ENCODE peak calls at places on chromosomes 3 and 15, in seven cellular contexts. Y is ascending aorta, R is GM06990, Z is lower leg skin, D is NCI-H2107, I is mesothelial cell of epicardium, E is retina. B is an unnamed sample.

GRCh38 chr15:84982301-84982920 is 755 bp downstream of the PDE8A start:
- DNase-seq in E (peak), Y (no peak), D (no peak), Z (peak), R (peak), I (no peak), B (no peak)

GRCh38 chr3:100761211-100761921 is 52.1 kb downstream of the TFG start:
- DNase-seq in E (no peak), Z (no peak), Y (no peak), D (no peak), I (no peak), R (no peak), B (no peak)

GRCh38 chr3:88180398-88180999 is 30.7 kb downstream of the C3orf38 start:
- DNase-seq in I (no peak), E (no peak), Z (no peak), Y (no peak), D (no peak), R (peak), B (no peak)

GRCh38 chr15:52100807-52101206 is 11.8 kb downstream of the BCL2L10 start:
- DNase-seq in Y (peak), D (no peak), R (peak), E (no peak), Z (peak), I (no peak), B (peak)

GRCh38 chr3:117846238-117846637 is 1136.7 kb downstream of the TUSC7 start:
- DNase-seq in D (no peak), R (no peak), E (no peak), I (no peak), Y (no peak), Z (no peak), B (no peak)

GRCh38 chr15:101101676-101102075 is 150.2 kb downstream of the CHSY1 start:
- DNase-seq in Y (no peak), E (no peak), R (no peak), Z (no peak), I (no peak), D (no peak), B (no peak)

GRCh38 chr3:12705981-12706380 is 42.1 kb upstream of the RAF1 start:
- DNase-seq in D (no peak), I (no peak), Z (no peak), R (no peak), Y (no peak), E (no peak), B (no peak)

GRCh38 chr3:127690106-127690505 is 17.4 kb downstream of the ABTB1 start:
- DNase-seq in Y (no peak), Z (no peak), D (no peak), E (no peak), I (no peak), R (no peak), B (no peak)

GRCh38 chr3:44068753-44069152 is 172.9 kb upstream of the TOPAZ1 start:
- DNase-seq in R (no peak), I (no peak), Z (no peak), Y (no peak), E (no peak), D (no peak), B (no peak)

GRCh38 chr3:142987707-142988106 is 13.7 kb upstream of the U2SURP start:
- DNase-seq in E (no peak), R (peak), Z (no peak), I (no peak), Y (no peak), D (no peak), B (no peak)

GRCh38 chr15:65311760-65312159 is 7.3 kb downstream of the RNU5B-1 start:
- DNase-seq in Y (no peak), E (peak), R (no peak), D (no peak), I (no peak), Z (no peak), B (no peak)

GRCh38 chr3:13294442-13295351 is 125.4 kb downstream of the NUP210 start:
- DNase-seq in Z (no peak), E (no peak), Y (no peak), R (no peak), D (no peak), I (no peak), B (no peak)

GRCh38 chr3:178420033-178420432 is 116.2 kb upstream of the KCNMB2 start:
- DNase-seq in E (no peak), D (no peak), R (no peak), I (no peak), Z (no peak), Y (no peak), B (no peak)

GRCh38 chr3:78148986-78149717 is 1109.3 kb downstream of the ROBO2 start:
- DNase-seq in R (no peak), D (no peak), I (no peak), Y (no peak), E (no peak), Z (no peak), B (no peak)

GRCh38 chr15:76174654-76175053 is 114.9 kb downstream of the TMEM266 start:
- DNase-seq in E (no peak), I (no peak), Y (no peak), R (no peak), D (no peak), Z (no peak), B (no peak)

GRCh38 chr3:11047500-11047899 is 55.0 kb downstream of the SLC6A1 start:
- DNase-seq in Y (no peak), I (no peak), R (no peak), Z (no peak), E (no peak), D (no peak), B (no peak)

GRCh38 chr3:127151992-127152391 is 40.9 kb upstream of the PRR23E start:
- DNase-seq in Z (no peak), R (no peak), D (no peak), E (no peak), I (no peak), Y (no peak), B (no peak)

GRCh38 chr3:175431396-175431795 is 572.3 kb downstream of the NAALADL2 start:
- DNase-seq in R (no peak), Z (no peak), D (no peak), Y (no peak), I (no peak), E (no peak), B (no peak)

GRCh38 chr3:111667621-111668239 is 72.6 kb upstream of the ZBED2 start:
- DNase-seq in D (no peak), I (no peak), Y (peak), Z (peak), R (peak), E (no peak), B (no peak)

GRCh38 chr15:82958638-82959037 is 6.1 kb upstream of the HOMER2 start:
- DNase-seq in Y (no peak), D (no peak), E (no peak), Z (no peak), R (no peak), I (no peak), B (no peak)

GRCh38 chr3:150022406-150023238 is 51.9 kb upstream of the PFN2 start:
- DNase-seq in R (no peak), Z (no peak), I (no peak), Y (no peak), D (peak), E (no peak), B (no peak)

GRCh38 chr3:112815981-112816380 is 30.7 kb downstream of the CD200R1L start:
- DNase-seq in Y (no peak), I (no peak), R (no peak), Z (no peak), E (no peak), D (no peak), B (no peak)

GRCh38 chr15:53559364-53560253 is 199.9 kb downstream of the WDR72 start:
- DNase-seq in D (no peak), Z (no peak), R (no peak), I (no peak), E (no peak), Y (no peak), B (no peak)

GRCh38 chr3:10223676-10224639 is 24.3 kb upstream of the TATDN2 start:
- DNase-seq in Z (no peak), E (no peak), I (no peak), Y (no peak), R (peak), D (no peak), B (no peak)

GRCh38 chr15:20357139-20358065 is 184.2 kb downstream of the GOLGA6L6 start:
- DNase-seq in I (peak), D (no peak), R (no peak), Y (no peak), Z (no peak), E (no peak), B (no peak)

GRCh38 chr3:40086890-40087884 is 222.3 kb upstream of the EIF1B start:
- DNase-seq in Y (no peak), I (no peak), R (no peak), D (no peak), Z (no peak), E (no peak), B (no peak)

GRCh38 chr3:196149375-196149774 is 61.8 kb downstream of the ZDHHC19 start:
- DNase-seq in D (no peak), Y (no peak), R (no peak), E (no peak), Z (no peak), I (no peak), B (no peak)

GRCh38 chr3:189369636-189370035 is 197.9 kb downstream of the TPRG1 start:
- DNase-seq in Y (no peak), D (peak), Z (no peak), R (no peak), I (no peak), E (no peak), B (no peak)

GRCh38 chr15:51450001-51450400 is 108.5 kb downstream of the GLDN start:
- DNase-seq in Z (no peak), R (no peak), D (no peak), I (no peak), Y (no peak), E (no peak), B (no peak)

GRCh38 chr3:32903953-32904352 is 47.5 kb upstream of the CCR4 start:
- DNase-seq in E (no peak), Y (no peak), Z (no peak), R (no peak), I (no peak), D (no peak), B (no peak)

GRCh38 chr3:52218454-52218853 is 7.0 kb downstream of the TLR9 start:
- DNase-seq in I (no peak), Z (no peak), D (no peak), R (no peak), Y (no peak), E (no peak), B (no peak)

GRCh38 chr3:138914870-138915502 is 32.0 kb downstream of the FOXL2 start:
- DNase-seq in I (no peak), E (no peak), D (no peak), R (no peak), Y (no peak), Z (no peak), B (no peak)

GRCh38 chr15:27592036-27592725 is 506.9 kb downstream of the OCA2 start:
- DNase-seq in Y (no peak), E (no peak), Z (no peak), I (no peak), D (no peak), R (no peak), B (no peak)

GRCh38 chr15:52652984-52653383 is 26.2 kb downstream of the ATOSA start:
- DNase-seq in Y (no peak), D (no peak), E (no peak), I (no peak), Z (no peak), R (no peak), B (no peak)

GRCh38 chr3:156449712-156450574 is 105.0 kb downstream of the SSR3 start:
- DNase-seq in Z (no peak), E (peak), I (no peak), Y (no peak), R (no peak), D (no peak), B (no peak)

GRCh38 chr3:49534581-49535495 is 19.4 kb upstream of the BSN start:
- DNase-seq in E (peak), Y (no peak), I (no peak), R (no peak), D (no peak), Z (no peak), B (peak)

GRCh38 chr3:45817788-45818523 is 21.6 kb upstream of the SLC6A20 start:
- DNase-seq in I (no peak), Y (no peak), E (no peak), D (peak), Z (peak), R (no peak), B (peak)

GRCh38 chr3:51935886-51936755 is 5.6 kb downstream of the RRP9 start:
- DNase-seq in Y (no peak), R (no peak), D (no peak), Z (no peak), E (no peak), I (no peak), B (no peak)

GRCh38 chr3:58731673-58732072 is 65.1 kb upstream of the FAM3D start:
- DNase-seq in Y (no peak), E (no peak), R (no peak), D (no peak), Z (no peak), I (no peak), B (no peak)